ENCODE peak calls at places on chromosomes 11 and 22, in four cellular contexts. One of them, this sample, is unnamed.

GRCh38 chr11:70807195-70807543 is 408.8 kb downstream of the CTTN start:
- DNase-seq in fibroblast of pulmonary artery: no peak
- DNase-seq in kidney: peak
- DNase-seq in fibroblast of villous mesenchyme: no peak
- DNase-seq in this sample: no peak

GRCh38 chr22:29344137-29344536 is 28.6 kb upstream of the RASL10A start:
- DNase-seq in kidney: no peak
- DNase-seq in fibroblast of villous mesenchyme: peak
- DNase-seq in fibroblast of pulmonary artery: peak
- DNase-seq in this sample: peak

GRCh38 chr11:77044356-77044755 is 10.2 kb downstream of the B3GNT6 start:
- DNase-seq in fibroblast of pulmonary artery: no peak
- DNase-seq in fibroblast of villous mesenchyme: no peak
- DNase-seq in kidney: no peak
- DNase-seq in this sample: no peak

GRCh38 chr11:71206186-71206585 is 46.2 kb downstream of the SHANK2 start:
- DNase-seq in kidney: peak
- DNase-seq in fibroblast of pulmonary artery: peak
- DNase-seq in fibroblast of villous mesenchyme: peak
- DNase-seq in this sample: no peak

GRCh38 chr22:44396021-44396726 is 83.4 kb upstream of the SHISAL1 start:
- DNase-seq in fibroblast of villous mesenchyme: no peak
- DNase-seq in kidney: no peak
- DNase-seq in fibroblast of pulmonary artery: no peak
- DNase-seq in this sample: peak

GRCh38 chr22:37739611-37740049 is 42.8 kb downstream of the TRIOBP start:
- DNase-seq in kidney: no peak
- DNase-seq in fibroblast of pulmonary artery: no peak
- DNase-seq in fibroblast of villous mesenchyme: no peak
- DNase-seq in this sample: peak

GRCh38 chr11:16091862-16092261 is 264.5 kb downstream of the SOX6 start:
- DNase-seq in fibroblast of villous mesenchyme: no peak
- DNase-seq in kidney: no peak
- DNase-seq in fibroblast of pulmonary artery: no peak
- DNase-seq in this sample: no peak

GRCh38 chr11:110908401-110909106 is 196.3 kb upstream of the ARHGAP20 start:
- DNase-seq in kidney: no peak
- DNase-seq in fibroblast of villous mesenchyme: peak
- DNase-seq in fibroblast of pulmonary artery: peak
- DNase-seq in this sample: no peak

GRCh38 chr22:29520851-29521250 is 32.7 kb downstream of the THOC5 start:
- DNase-seq in fibroblast of pulmonary artery: peak
- DNase-seq in kidney: no peak
- DNase-seq in fibroblast of villous mesenchyme: peak
- DNase-seq in this sample: no peak

GRCh38 chr11:77560605-77561004 is 29.1 kb upstream of the AQP11 start:
- DNase-seq in fibroblast of pulmonary artery: no peak
- DNase-seq in kidney: no peak
- DNase-seq in fibroblast of villous mesenchyme: peak
- DNase-seq in this sample: no peak

GRCh38 chr22:46373838-46374662 is 38.5 kb downstream of the TRMU start:
- DNase-seq in fibroblast of pulmonary artery: no peak
- DNase-seq in fibroblast of villous mesenchyme: no peak
- DNase-seq in kidney: no peak
- DNase-seq in this sample: no peak

GRCh38 chr11:68343761-68344256 is 31.4 kb downstream of the LRP5 start:
- DNase-seq in kidney: no peak
- DNase-seq in fibroblast of villous mesenchyme: no peak
- DNase-seq in fibroblast of pulmonary artery: no peak
- DNase-seq in this sample: no peak

GRCh38 chr22:46584081-46584903 is 35.9 kb upstream of the GRAMD4 start:
- DNase-seq in fibroblast of pulmonary artery: no peak
- DNase-seq in fibroblast of villous mesenchyme: no peak
- DNase-seq in kidney: peak
- DNase-seq in this sample: peak

GRCh38 chr22:31049815-31050420 is 31.2 kb upstream of the SMTN start:
- DNase-seq in kidney: no peak
- DNase-seq in fibroblast of villous mesenchyme: peak
- DNase-seq in fibroblast of pulmonary artery: peak
- DNase-seq in this sample: no peak

GRCh38 chr11:46465683-46466082 is 74.1 kb upstream of the CHRM4 start:
- DNase-seq in fibroblast of pulmonary artery: no peak
- DNase-seq in fibroblast of villous mesenchyme: peak
- DNase-seq in kidney: no peak
- DNase-seq in this sample: no peak

GRCh38 chr11:125192194-125192593 is 27.6 kb downstream of the PKNOX2 start:
- DNase-seq in kidney: no peak
- DNase-seq in fibroblast of villous mesenchyme: no peak
- DNase-seq in fibroblast of pulmonary artery: peak
- DNase-seq in this sample: no peak

GRCh38 chr11:44399968-44400367 is 90.0 kb upstream of the ALX4 start:
- DNase-seq in fibroblast of pulmonary artery: no peak
- DNase-seq in fibroblast of villous mesenchyme: no peak
- DNase-seq in kidney: no peak
- DNase-seq in this sample: no peak

GRCh38 chr11:67114275-67114896 is 4.7 kb upstream of the KDM2A start:
- DNase-seq in kidney: peak
- DNase-seq in fibroblast of villous mesenchyme: no peak
- DNase-seq in fibroblast of pulmonary artery: no peak
- DNase-seq in this sample: no peak

GRCh38 chr11:125342281-125342980 is 153.6 kb downstream of the FEZ1 start:
- DNase-seq in kidney: no peak
- DNase-seq in fibroblast of pulmonary artery: no peak
- DNase-seq in fibroblast of villous mesenchyme: no peak
- DNase-seq in this sample: peak

GRCh38 chr22:49968313-49968830 is 7.8 kb downstream of the PIM3 start:
- DNase-seq in kidney: peak
- DNase-seq in fibroblast of pulmonary artery: no peak
- DNase-seq in fibroblast of villous mesenchyme: no peak
- DNase-seq in this sample: peak

GRCh38 chr11:9280655-9281301 is 15.6 kb upstream of the DENND5A start:
- DNase-seq in kidney: no peak
- DNase-seq in fibroblast of villous mesenchyme: peak
- DNase-seq in fibroblast of pulmonary artery: peak
- DNase-seq in this sample: no peak

GRCh38 chr11:13889566-13890214 is 72.8 kb upstream of the SPON1 start:
- DNase-seq in kidney: no peak
- DNase-seq in fibroblast of villous mesenchyme: no peak
- DNase-seq in fibroblast of pulmonary artery: no peak
- DNase-seq in this sample: no peak

GRCh38 chr11:125270711-125271110 is 106.2 kb downstream of the PKNOX2 start:
- DNase-seq in kidney: no peak
- DNase-seq in fibroblast of pulmonary artery: no peak
- DNase-seq in fibroblast of villous mesenchyme: no peak
- DNase-seq in this sample: no peak

GRCh38 chr22:18076060-18076497 is 1.7 kb upstream of the PEX26 start:
- DNase-seq in fibroblast of villous mesenchyme: peak
- DNase-seq in kidney: peak
- DNase-seq in fibroblast of pulmonary artery: peak
- DNase-seq in this sample: peak

GRCh38 chr11:45665206-45665932 is at the start of gene CHST1:
- DNase-seq in fibroblast of villous mesenchyme: peak
- DNase-seq in kidney: peak
- DNase-seq in fibroblast of pulmonary artery: peak
- DNase-seq in this sample: peak

GRCh38 chr11:50188040-50188439 is 155.4 kb downstream of the OR4C45 start:
- DNase-seq in fibroblast of pulmonary artery: no peak
- DNase-seq in kidney: no peak
- DNase-seq in fibroblast of villous mesenchyme: no peak
- DNase-seq in this sample: no peak

GRCh38 chr11:46896719-46897406 is 21.5 kb downstream of the LRP4 start:
- DNase-seq in kidney: no peak
- DNase-seq in fibroblast of pulmonary artery: peak
- DNase-seq in fibroblast of villous mesenchyme: peak
- DNase-seq in this sample: no peak

GRCh38 chr11:19679952-19680823 is 32.4 kb upstream of the NAV2 start:
- DNase-seq in fibroblast of villous mesenchyme: peak
- DNase-seq in kidney: peak
- DNase-seq in fibroblast of pulmonary artery: peak
- DNase-seq in this sample: peak

GRCh38 chr11:2916114-2916891 is 12.9 kb downstream of the PHLDA2 start:
- DNase-seq in fibroblast of pulmonary artery: no peak
- DNase-seq in kidney: peak
- DNase-seq in fibroblast of villous mesenchyme: no peak
- DNase-seq in this sample: no peak

GRCh38 chr22:38074181-38075104 is 9.5 kb downstream of the SLC16A8 start:
- DNase-seq in fibroblast of pulmonary artery: peak
- DNase-seq in kidney: peak
- DNase-seq in fibroblast of villous mesenchyme: no peak
- DNase-seq in this sample: no peak

GRCh38 chr11:60511393-60511792 is 3.8 kb upstream of the MS4A13 start:
- DNase-seq in fibroblast of villous mesenchyme: no peak
- DNase-seq in kidney: no peak
- DNase-seq in fibroblast of pulmonary artery: no peak
- DNase-seq in this sample: no peak

GRCh38 chr22:47605441-47605840 is 843.0 kb downstream of the TBC1D22A start:
- DNase-seq in fibroblast of villous mesenchyme: no peak
- DNase-seq in kidney: peak
- DNase-seq in fibroblast of pulmonary artery: no peak
- DNase-seq in this sample: peak

GRCh38 chr11:124898711-124899110 is 1.0 kb upstream of the ROBO4 start:
- DNase-seq in fibroblast of villous mesenchyme: peak
- DNase-seq in fibroblast of pulmonary artery: peak
- DNase-seq in kidney: peak
- DNase-seq in this sample: no peak

GRCh38 chr22:46027219-46028068 is 50.5 kb upstream of the WNT7B start:
- DNase-seq in fibroblast of pulmonary artery: no peak
- DNase-seq in kidney: peak
- DNase-seq in fibroblast of villous mesenchyme: peak
- DNase-seq in this sample: peak

GRCh38 chr22:27151407-27151806 is 494.0 kb downstream of the MIAT start:
- DNase-seq in fibroblast of pulmonary artery: no peak
- DNase-seq in fibroblast of villous mesenchyme: no peak
- DNase-seq in kidney: no peak
- DNase-seq in this sample: no peak
- TF ChIP-seq CTCF in fibroblast of pulmonary artery: no peak
- TF ChIP-seq CTCF in fibroblast of villous mesenchyme: no peak
- TF ChIP-seq CTCF in kidney: no peak
- TF ChIP-seq CTCF in this sample: no peak

GRCh38 chr22:39384750-39385480 is 14.7 kb upstream of the TAB1 start:
- DNase-seq in kidney: no peak
- DNase-seq in fibroblast of pulmonary artery: peak
- DNase-seq in fibroblast of villous mesenchyme: peak
- DNase-seq in this sample: no peak
- TF ChIP-seq CTCF in kidney: no peak
- TF ChIP-seq CTCF in fibroblast of pulmonary artery: peak
- TF ChIP-seq CTCF in fibroblast of villous mesenchyme: peak
- TF ChIP-seq CTCF in this sample: no peak

DNA sequence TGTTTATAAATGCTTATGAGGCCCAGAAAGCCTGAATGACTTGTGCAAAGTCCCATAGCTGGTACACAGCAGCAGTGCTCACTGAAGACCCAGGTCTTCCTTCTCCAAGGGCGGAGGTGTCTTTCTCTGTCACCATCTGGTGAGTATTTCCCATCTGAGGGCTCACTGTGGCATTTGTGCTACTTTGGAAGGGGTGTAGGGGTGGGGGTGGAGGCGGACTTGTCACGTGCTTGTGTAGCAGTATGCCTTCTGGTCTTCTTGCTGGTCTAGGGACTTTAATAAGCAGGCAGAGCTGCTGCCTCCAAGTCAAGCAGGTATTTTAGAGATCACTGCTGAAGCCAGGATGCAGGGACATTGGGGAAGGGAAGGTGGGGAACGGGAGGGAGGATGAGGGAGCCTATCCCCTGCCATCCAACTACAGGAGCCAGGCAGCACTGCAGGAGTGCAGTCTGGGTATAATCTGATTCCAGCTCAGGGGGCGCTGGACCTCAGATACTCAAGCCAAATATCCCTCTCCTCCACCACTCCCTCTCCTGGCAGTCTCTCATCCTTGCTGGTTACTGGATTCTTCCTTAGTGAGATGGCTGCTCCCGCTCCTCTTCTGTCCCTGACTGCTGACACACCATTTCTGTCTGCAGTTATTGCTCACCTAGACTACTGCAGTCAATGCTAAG is 3.4 kb downstream of the ABCC8 start:
- DNase-seq in kidney: no peak
- DNase-seq in fibroblast of pulmonary artery: no peak
- DNase-seq in fibroblast of villous mesenchyme: no peak
- DNase-seq in this sample: no peak
- TF ChIP-seq CTCF in kidney: no peak
- TF ChIP-seq CTCF in fibroblast of pulmonary artery: peak
- TF ChIP-seq CTCF in fibroblast of villous mesenchyme: peak
- TF ChIP-seq CTCF in this sample: no peak

GRCh38 chr22:19105867-19106802 is 16.1 kb downstream of the DGCR2 start:
- DNase-seq in kidney: no peak
- DNase-seq in fibroblast of villous mesenchyme: no peak
- DNase-seq in fibroblast of pulmonary artery: no peak
- DNase-seq in this sample: peak
- TF ChIP-seq CTCF in kidney: no peak
- TF ChIP-seq CTCF in fibroblast of villous mesenchyme: peak
- TF ChIP-seq CTCF in fibroblast of pulmonary artery: peak
- TF ChIP-seq CTCF in this sample: peak

GRCh38 chr22:22103078-22103593 is 120.5 kb upstream of the TOP3B start:
- DNase-seq in fibroblast of pulmonary artery: peak
- DNase-seq in kidney: no peak
- DNase-seq in fibroblast of villous mesenchyme: no peak
- DNase-seq in this sample: no peak
- TF ChIP-seq CTCF in fibroblast of pulmonary artery: peak
- TF ChIP-seq CTCF in kidney: peak
- TF ChIP-seq CTCF in fibroblast of villous mesenchyme: peak
- TF ChIP-seq CTCF in this sample: peak

DNA sequence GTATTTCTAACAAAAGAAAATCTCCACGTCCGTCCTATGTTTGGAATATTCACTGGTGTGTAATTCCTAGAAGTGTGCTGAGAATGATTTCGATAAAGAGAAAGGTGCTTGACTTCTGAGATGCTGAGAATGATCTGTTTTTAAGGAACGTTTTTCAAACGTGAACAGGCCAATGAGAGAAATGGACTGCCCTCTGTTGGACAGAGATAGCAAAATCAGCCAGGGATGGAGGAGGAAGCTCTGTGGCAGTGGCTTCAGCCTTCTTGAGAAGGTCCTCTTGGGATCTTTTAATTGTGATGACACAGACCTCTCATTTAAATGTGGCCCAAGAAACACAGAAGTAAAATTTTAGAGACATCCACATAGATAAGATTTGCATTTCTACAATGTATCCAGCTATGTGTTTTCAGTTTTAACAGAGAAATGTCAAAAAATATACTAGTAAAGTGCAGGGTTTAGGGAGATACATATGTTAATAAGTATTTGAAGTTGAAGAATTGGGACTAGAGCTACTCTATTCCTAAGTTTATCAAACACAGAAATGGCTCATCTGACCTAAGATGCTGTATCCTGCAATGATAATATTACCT is 84.0 kb upstream of the RCN1 start:
- DNase-seq in fibroblast of pulmonary artery: peak
- DNase-seq in kidney: no peak
- DNase-seq in fibroblast of villous mesenchyme: peak
- DNase-seq in this sample: no peak
- TF ChIP-seq CTCF in fibroblast of pulmonary artery: peak
- TF ChIP-seq CTCF in kidney: peak
- TF ChIP-seq CTCF in fibroblast of villous mesenchyme: peak
- TF ChIP-seq CTCF in this sample: peak

This sample was measured in upper lobe of right lung.